ENCODE peak calls at places on chromosomes 12 and 14, in seven cellular contexts. One of them, this sample, is unnamed.
A peak's percentile ranks its signal among the peaks of the same experiment; 100 is the strongest.

GRCh38 chr12:113818278-113818677 is 147.8 kb downstream of the RBM19 start:
- DNase-seq in suprapubic skin: no peak
- DNase-seq in left ventricle myocardium inferior: no peak
- DNase-seq in endothelial cell of umbilical vein: no peak
- DNase-seq in AG04449: no peak
- DNase-seq in body of pancreas: no peak
- DNase-seq in cardiac fibroblast: no peak
- DNase-seq in this sample: no peak

GRCh38 chr12:41436076-41436475 is 248.0 kb downstream of the PDZRN4 start:
- DNase-seq in AG04449: no peak
- DNase-seq in cardiac fibroblast: no peak
- DNase-seq in endothelial cell of umbilical vein: no peak
- DNase-seq in left ventricle myocardium inferior: no peak
- DNase-seq in suprapubic skin: no peak
- DNase-seq in body of pancreas: no peak
- DNase-seq in this sample: no peak

GRCh38 chr12:50050410-50051280 is 6.8 kb upstream of the ASIC1 start:
- DNase-seq in AG04449: no peak
- DNase-seq in left ventricle myocardium inferior: peak; percentile 71
- DNase-seq in cardiac fibroblast: peak; percentile 66
- DNase-seq in endothelial cell of umbilical vein: no peak
- DNase-seq in body of pancreas: peak; percentile 53
- DNase-seq in suprapubic skin: peak; percentile 86
- DNase-seq in this sample: peak; percentile 87

GRCh38 chr14:32702571-32702970 is 236.1 kb upstream of the NPAS3 start:
- DNase-seq in left ventricle myocardium inferior: peak; percentile 34
- DNase-seq in suprapubic skin: peak; percentile 68
- DNase-seq in body of pancreas: peak; percentile 6
- DNase-seq in AG04449: no peak
- DNase-seq in cardiac fibroblast: peak; percentile 73
- DNase-seq in endothelial cell of umbilical vein: peak; percentile 24
- DNase-seq in this sample: peak; percentile 52

GRCh38 chr14:104136472-104137296 is 1.7 kb upstream of the KIF26A start:
- DNase-seq in suprapubic skin: peak; percentile 62
- DNase-seq in endothelial cell of umbilical vein: no peak
- DNase-seq in AG04449: no peak
- DNase-seq in cardiac fibroblast: peak; percentile 5
- DNase-seq in body of pancreas: peak; percentile 4
- DNase-seq in left ventricle myocardium inferior: peak; percentile 13
- DNase-seq in this sample: no peak

GRCh38 chr12:64009321-64010068 is 165.0 kb downstream of the SRGAP1 start:
- DNase-seq in left ventricle myocardium inferior: no peak
- DNase-seq in body of pancreas: no peak
- DNase-seq in suprapubic skin: no peak
- DNase-seq in cardiac fibroblast: no peak
- DNase-seq in AG04449: no peak
- DNase-seq in endothelial cell of umbilical vein: no peak
- DNase-seq in this sample: no peak

GRCh38 chr12:16166563-16167470 is 110.7 kb downstream of the SLC15A5 start:
- DNase-seq in suprapubic skin: no peak
- DNase-seq in body of pancreas: no peak
- DNase-seq in AG04449: no peak
- DNase-seq in cardiac fibroblast: no peak
- DNase-seq in left ventricle myocardium inferior: no peak
- DNase-seq in endothelial cell of umbilical vein: no peak
- DNase-seq in this sample: no peak

GRCh38 chr12:15856097-15856982 is 25.8 kb upstream of the STRAP start:
- DNase-seq in cardiac fibroblast: peak; percentile 89
- DNase-seq in body of pancreas: peak; percentile 52
- DNase-seq in endothelial cell of umbilical vein: peak; percentile 82
- DNase-seq in AG04449: no peak
- DNase-seq in left ventricle myocardium inferior: no peak
- DNase-seq in suprapubic skin: no peak
- DNase-seq in this sample: peak; percentile 86

GRCh38 chr12:104357431-104357952 is 54.0 kb downstream of the EID3 start:
- DNase-seq in endothelial cell of umbilical vein: peak; percentile 52
- DNase-seq in suprapubic skin: no peak
- DNase-seq in AG04449: no peak
- DNase-seq in body of pancreas: no peak
- DNase-seq in cardiac fibroblast: peak; percentile 42
- DNase-seq in left ventricle myocardium inferior: no peak
- DNase-seq in this sample: peak; percentile 74

GRCh38 chr14:60878121-60878520 is 102.8 kb downstream of the TRMT5 start:
- DNase-seq in endothelial cell of umbilical vein: no peak
- DNase-seq in cardiac fibroblast: peak; percentile 55
- DNase-seq in AG04449: no peak
- DNase-seq in suprapubic skin: no peak
- DNase-seq in body of pancreas: no peak
- DNase-seq in left ventricle myocardium inferior: no peak
- DNase-seq in this sample: no peak

GRCh38 chr12:128784030-128784770 is 39.6 kb downstream of the SLC15A4 start:
- DNase-seq in AG04449: no peak
- DNase-seq in body of pancreas: no peak
- DNase-seq in suprapubic skin: no peak
- DNase-seq in left ventricle myocardium inferior: no peak
- DNase-seq in endothelial cell of umbilical vein: no peak
- DNase-seq in cardiac fibroblast: peak; percentile 50
- DNase-seq in this sample: peak; percentile 11

GRCh38 chr14:88987516-88987915 is 163.1 kb downstream of the TTC8 start:
- DNase-seq in AG04449: no peak
- DNase-seq in suprapubic skin: no peak
- DNase-seq in left ventricle myocardium inferior: no peak
- DNase-seq in endothelial cell of umbilical vein: no peak
- DNase-seq in cardiac fibroblast: no peak
- DNase-seq in body of pancreas: no peak
- DNase-seq in this sample: no peak

GRCh38 chr14:84792722-84793410 is 737.1 kb upstream of the FLRT2 start:
- DNase-seq in AG04449: no peak
- DNase-seq in left ventricle myocardium inferior: no peak
- DNase-seq in body of pancreas: no peak
- DNase-seq in endothelial cell of umbilical vein: no peak
- DNase-seq in cardiac fibroblast: no peak
- DNase-seq in suprapubic skin: no peak
- DNase-seq in this sample: no peak

GRCh38 chr14:54901380-54902142 is 1.1 kb downstream of the GCH1 start:
- DNase-seq in left ventricle myocardium inferior: no peak
- DNase-seq in body of pancreas: peak; percentile 8
- DNase-seq in endothelial cell of umbilical vein: peak; percentile 17
- DNase-seq in cardiac fibroblast: no peak
- DNase-seq in suprapubic skin: no peak
- DNase-seq in AG04449: no peak
- DNase-seq in this sample: no peak

GRCh38 chr14:96501746-96502620 is at the start of gene PAPOLA:
- DNase-seq in suprapubic skin: peak; percentile 97
- DNase-seq in AG04449: peak; percentile 56
- DNase-seq in body of pancreas: peak; percentile 96
- DNase-seq in endothelial cell of umbilical vein: peak; percentile 97
- DNase-seq in cardiac fibroblast: peak; percentile 96
- DNase-seq in left ventricle myocardium inferior: peak; percentile 93
- DNase-seq in this sample: peak; percentile 94
- TF ChIP-seq CTCF in suprapubic skin: no peak
- TF ChIP-seq CTCF in AG04449: peak; percentile 22
- TF ChIP-seq CTCF in body of pancreas: peak; percentile 35
- TF ChIP-seq CTCF in endothelial cell of umbilical vein: no peak
- TF ChIP-seq CTCF in cardiac fibroblast: peak; percentile 21
- TF ChIP-seq CTCF in left ventricle myocardium inferior: peak; percentile 44
- TF ChIP-seq CTCF in this sample: no peak

GRCh38 chr12:39145175-39145999 is 240.0 kb upstream of the CPNE8 start:
- DNase-seq in body of pancreas: peak; percentile 66
- DNase-seq in suprapubic skin: no peak
- DNase-seq in cardiac fibroblast: peak; percentile 20
- DNase-seq in endothelial cell of umbilical vein: no peak
- DNase-seq in AG04449: no peak
- DNase-seq in left ventricle myocardium inferior: peak; percentile 37
- DNase-seq in this sample: peak; percentile 25

GRCh38 chr12:39144613-39145061 is 239.2 kb upstream of the CPNE8 start:
- DNase-seq in cardiac fibroblast: no peak
- DNase-seq in endothelial cell of umbilical vein: no peak
- DNase-seq in suprapubic skin: no peak
- DNase-seq in AG04449: no peak
- DNase-seq in body of pancreas: peak; percentile 9
- DNase-seq in left ventricle myocardium inferior: no peak
- DNase-seq in this sample: no peak
- H3K4me3 ChIP-seq in cardiac fibroblast: no peak overlapping the region
- H3K4me3 ChIP-seq in endothelial cell of umbilical vein: no peak overlapping the region
- H3K4me3 ChIP-seq in suprapubic skin: peak overlapping the region; percentile 45
- H3K4me3 ChIP-seq in AG04449: no peak overlapping the region
- H3K4me3 ChIP-seq in body of pancreas: no peak overlapping the region
- H3K4me3 ChIP-seq in left ventricle myocardium inferior: peak overlapping the region; percentile 71
- H3K4me3 ChIP-seq in this sample: peak overlapping the region; percentile 64

GRCh38 chr12:109098671-109099070 is 1.3 kb downstream of the UNG start:
- DNase-seq in AG04449: no peak
- DNase-seq in cardiac fibroblast: peak; percentile 25
- DNase-seq in body of pancreas: no peak
- DNase-seq in endothelial cell of umbilical vein: no peak
- DNase-seq in suprapubic skin: no peak
- DNase-seq in left ventricle myocardium inferior: no peak
- DNase-seq in this sample: peak; percentile 27

GRCh38 chr12:109097435-109098141 is at the start of gene UNG:
- DNase-seq in left ventricle myocardium inferior: peak; percentile 98
- DNase-seq in endothelial cell of umbilical vein: peak; percentile 95
- DNase-seq in AG04449: peak; percentile 41
- DNase-seq in body of pancreas: peak; percentile 97
- DNase-seq in cardiac fibroblast: peak; percentile 95
- DNase-seq in suprapubic skin: peak; percentile 99
- DNase-seq in this sample: peak; percentile 93

GRCh38 chr12:109097140-109097434 is 310 bp upstream of the UNG start:
- DNase-seq in AG04449: no peak
- DNase-seq in left ventricle myocardium inferior: no peak
- DNase-seq in cardiac fibroblast: no peak
- DNase-seq in suprapubic skin: no peak
- DNase-seq in body of pancreas: no peak
- DNase-seq in endothelial cell of umbilical vein: no peak
- DNase-seq in this sample: no peak

GRCh38 chr12:109098142-109098652 is 800 bp downstream of the UNG start:
- DNase-seq in left ventricle myocardium inferior: no peak
- DNase-seq in body of pancreas: peak; percentile 74
- DNase-seq in endothelial cell of umbilical vein: no peak
- DNase-seq in AG04449: no peak
- DNase-seq in suprapubic skin: no peak
- DNase-seq in cardiac fibroblast: peak; percentile 69
- DNase-seq in this sample: peak; percentile 72

DNA sequence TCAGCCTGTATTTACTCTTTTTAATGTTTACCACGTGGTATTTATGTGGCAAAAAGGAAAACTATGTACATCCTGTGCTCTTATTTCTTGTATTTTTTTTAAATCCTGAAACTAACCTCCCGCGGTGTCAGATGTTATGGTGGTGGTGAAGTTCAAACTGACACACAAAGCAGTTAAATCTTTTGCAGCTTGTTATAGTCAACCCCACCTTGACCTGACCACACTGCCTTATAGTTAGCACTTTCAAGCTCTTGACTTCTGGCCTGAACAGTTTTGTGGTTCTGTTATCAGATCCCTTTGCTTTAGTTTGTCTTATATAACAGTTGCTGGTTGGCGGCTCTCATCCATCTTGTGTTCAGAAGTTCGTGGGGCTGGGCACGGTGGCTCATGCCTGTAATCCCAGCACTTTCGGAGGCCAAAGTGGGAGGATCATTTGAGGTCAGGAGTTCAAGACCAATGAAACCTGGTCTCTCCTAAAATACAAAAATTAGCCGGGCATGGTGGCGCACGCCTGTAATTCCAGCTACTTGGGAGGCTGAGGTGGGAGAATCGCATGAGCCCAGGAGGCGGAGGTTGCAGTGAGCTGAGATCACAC is 2.1 kb downstream of the UNG start:
- DNase-seq in endothelial cell of umbilical vein: no peak
- DNase-seq in left ventricle myocardium inferior: no peak
- DNase-seq in cardiac fibroblast: no peak
- DNase-seq in body of pancreas: no peak
- DNase-seq in AG04449: no peak
- DNase-seq in suprapubic skin: no peak
- DNase-seq in this sample: no peak
- TF ChIP-seq CTCF in endothelial cell of umbilical vein: no peak
- TF ChIP-seq CTCF in left ventricle myocardium inferior: no peak
- TF ChIP-seq CTCF in cardiac fibroblast: no peak
- TF ChIP-seq CTCF in body of pancreas: no peak
- TF ChIP-seq CTCF in AG04449: no peak
- TF ChIP-seq CTCF in suprapubic skin: no peak
- TF ChIP-seq CTCF in this sample: no peak

GRCh38 chr12:76962099-76962498 is 83.3 kb upstream of the CSRP2 start:
- DNase-seq in AG04449: no peak
- DNase-seq in endothelial cell of umbilical vein: no peak
- DNase-seq in left ventricle myocardium inferior: no peak
- DNase-seq in suprapubic skin: no peak
- DNase-seq in cardiac fibroblast: no peak
- DNase-seq in body of pancreas: no peak
- DNase-seq in this sample: no peak

GRCh38 chr12:76964784-76965571 is 86.2 kb upstream of the CSRP2 start:
- DNase-seq in cardiac fibroblast: no peak
- DNase-seq in left ventricle myocardium inferior: no peak
- DNase-seq in AG04449: no peak
- DNase-seq in body of pancreas: no peak
- DNase-seq in endothelial cell of umbilical vein: no peak
- DNase-seq in suprapubic skin: no peak
- DNase-seq in this sample: no peak

GRCh38 chr12:76967181-76967885 is 88.5 kb upstream of the CSRP2 start:
- DNase-seq in endothelial cell of umbilical vein: no peak
- DNase-seq in AG04449: no peak
- DNase-seq in cardiac fibroblast: no peak
- DNase-seq in body of pancreas: no peak
- DNase-seq in left ventricle myocardium inferior: no peak
- DNase-seq in suprapubic skin: no peak
- DNase-seq in this sample: no peak
- H3K4me3 ChIP-seq in endothelial cell of umbilical vein: no peak overlapping the region
- H3K4me3 ChIP-seq in AG04449: no peak overlapping the region
- H3K4me3 ChIP-seq in cardiac fibroblast: no peak overlapping the region
- H3K4me3 ChIP-seq in body of pancreas: no peak overlapping the region
- H3K4me3 ChIP-seq in left ventricle myocardium inferior: no peak overlapping the region
- H3K4me3 ChIP-seq in suprapubic skin: no peak overlapping the region
- H3K4me3 ChIP-seq in this sample: no peak overlapping the region

GRCh38 chr12:56590237-56590830 is 39.8 kb downstream of the BAZ2A start:
- DNase-seq in endothelial cell of umbilical vein: no peak
- DNase-seq in suprapubic skin: no peak
- DNase-seq in AG04449: no peak
- DNase-seq in body of pancreas: no peak
- DNase-seq in cardiac fibroblast: peak; percentile 37
- DNase-seq in left ventricle myocardium inferior: no peak
- DNase-seq in this sample: no peak
- TF ChIP-seq CTCF in endothelial cell of umbilical vein: peak; percentile 39
- TF ChIP-seq CTCF in suprapubic skin: no peak
- TF ChIP-seq CTCF in AG04449: peak; percentile 41
- TF ChIP-seq CTCF in body of pancreas: peak; percentile 22
- TF ChIP-seq CTCF in cardiac fibroblast: peak; percentile 51
- TF ChIP-seq CTCF in left ventricle myocardium inferior: peak; percentile 41
- TF ChIP-seq CTCF in this sample: peak; percentile 36

GRCh38 chr12:131004166-131004565 is 50.5 kb downstream of the ADGRD1 start:
- DNase-seq in suprapubic skin: no peak
- DNase-seq in cardiac fibroblast: no peak
- DNase-seq in left ventricle myocardium inferior: no peak
- DNase-seq in AG04449: no peak
- DNase-seq in body of pancreas: no peak
- DNase-seq in endothelial cell of umbilical vein: no peak
- DNase-seq in this sample: no peak
- H3K4me3 ChIP-seq in suprapubic skin: no peak overlapping the region
- H3K4me3 ChIP-seq in cardiac fibroblast: no peak overlapping the region
- H3K4me3 ChIP-seq in left ventricle myocardium inferior: no peak overlapping the region
- H3K4me3 ChIP-seq in AG04449: no peak overlapping the region
- H3K4me3 ChIP-seq in body of pancreas: no peak overlapping the region
- H3K4me3 ChIP-seq in endothelial cell of umbilical vein: no peak overlapping the region
- H3K4me3 ChIP-seq in this sample: no peak overlapping the region

GRCh38 chr12:45464699-45465098 is 248.8 kb downstream of the ANO6 start:
- DNase-seq in endothelial cell of umbilical vein: no peak
- DNase-seq in left ventricle myocardium inferior: no peak
- DNase-seq in body of pancreas: peak; percentile 21
- DNase-seq in suprapubic skin: no peak
- DNase-seq in cardiac fibroblast: no peak
- DNase-seq in AG04449: no peak
- DNase-seq in this sample: no peak
- TF ChIP-seq CTCF in endothelial cell of umbilical vein: no peak
- TF ChIP-seq CTCF in left ventricle myocardium inferior: peak; percentile 25
- TF ChIP-seq CTCF in body of pancreas: no peak
- TF ChIP-seq CTCF in suprapubic skin: no peak
- TF ChIP-seq CTCF in cardiac fibroblast: no peak
- TF ChIP-seq CTCF in AG04449: no peak
- TF ChIP-seq CTCF in this sample: peak; percentile 12